ENCODE peak calls at places on chromosomes 7 and 10, in ten cellular contexts. X is transverse colon, E is lower leg skin, J is gastrocnemius medialis, M is spleen, Q is uterus, R is ovary, V is IMR-90, T is HCT116, B is H1. S is an unnamed sample.

GRCh38 chr7:35505031-35505430 is 189.9 kb downstream of the HERPUD2 start:
- DNase-seq in J (no peak), B (no peak), Q (no peak), M (no peak), R (no peak), V (no peak), E (no peak), T (no peak), X (no peak), S (no peak)

GRCh38 chr7:131945948-131946525 is 389.6 kb upstream of the PODXL start:
- DNase-seq in B (no peak), J (no peak), T (no peak), X (peak), R (no peak), M (no peak), Q (no peak), V (no peak), E (peak), S (no peak)

GRCh38 chr7:98399903-98400537 is 870 bp downstream of the BAIAP2L1 start:
- DNase-seq in J (no peak), M (peak), Q (no peak), B (no peak), E (no peak), R (no peak), T (peak), X (no peak), V (peak), S (no peak)

GRCh38 chr7:47380325-47381131 is 201.4 kb downstream of the TNS3 start:
- DNase-seq in Q (no peak), M (no peak), E (peak), X (peak), T (no peak), R (no peak), B (no peak), V (peak), J (no peak), S (no peak)

GRCh38 chr10:28853195-28853594 is 175.9 kb downstream of the BAMBI start:
- DNase-seq in B (no peak), Q (no peak), V (no peak), M (no peak), E (no peak), T (no peak), X (no peak), R (no peak), J (no peak), S (no peak)

GRCh38 chr7:12771378-12771877 is 84.0 kb downstream of the ARL4A start:
- DNase-seq in B (no peak), M (no peak), X (peak), E (no peak), Q (peak), V (peak), T (no peak), R (peak), J (no peak), S (peak)

GRCh38 chr10:89090760-89091455 is 100.3 kb downstream of the FAS start:
- DNase-seq in Q (no peak), X (no peak), E (no peak), B (no peak), J (no peak), V (peak), T (no peak), M (no peak), R (no peak), S (no peak)

GRCh38 chr7:1557771-1558170 is 1.8 kb upstream of the TMEM184A start:
- DNase-seq in E (no peak), T (no peak), M (no peak), B (no peak), R (no peak), X (no peak), V (no peak), J (no peak), Q (no peak), S (no peak)

GRCh38 chr7:39184387-39184786 is 206.7 kb downstream of the POU6F2 start:
- DNase-seq in E (no peak), Q (no peak), R (no peak), M (no peak), B (no peak), X (no peak), T (no peak), J (no peak), V (no peak), S (peak)

GRCh38 chr10:61296161-61296560 is 157.0 kb downstream of the TMEM26 start:
- DNase-seq in R (no peak), M (no peak), E (no peak), V (no peak), J (no peak), T (no peak), B (no peak), Q (no peak), X (no peak), S (no peak)

GRCh38 chr10:59229451-59229850 is 53.0 kb downstream of the PHYHIPL start:
- DNase-seq in E (no peak), Q (no peak), X (no peak), J (no peak), M (no peak), T (no peak), B (no peak), V (no peak), R (no peak), S (no peak)

GRCh38 chr7:2851499-2851898 is 7.4 kb upstream of the GNA12 start:
- DNase-seq in J (no peak), Q (no peak), E (no peak), B (no peak), R (no peak), X (no peak), M (no peak), V (no peak), T (no peak), S (no peak)

GRCh38 chr10:124612611-124613498 is 131.3 kb downstream of the FAM53B start:
- DNase-seq in Q (peak), V (peak), M (no peak), J (no peak), R (peak), T (peak), B (no peak), E (no peak), X (no peak), S (peak)

GRCh38 chr7:23072916-23073315 is 32.7 kb upstream of the KLHL7 start:
- DNase-seq in R (no peak), X (no peak), E (no peak), B (no peak), V (no peak), T (no peak), J (no peak), M (no peak), Q (no peak), S (no peak)

DNA sequence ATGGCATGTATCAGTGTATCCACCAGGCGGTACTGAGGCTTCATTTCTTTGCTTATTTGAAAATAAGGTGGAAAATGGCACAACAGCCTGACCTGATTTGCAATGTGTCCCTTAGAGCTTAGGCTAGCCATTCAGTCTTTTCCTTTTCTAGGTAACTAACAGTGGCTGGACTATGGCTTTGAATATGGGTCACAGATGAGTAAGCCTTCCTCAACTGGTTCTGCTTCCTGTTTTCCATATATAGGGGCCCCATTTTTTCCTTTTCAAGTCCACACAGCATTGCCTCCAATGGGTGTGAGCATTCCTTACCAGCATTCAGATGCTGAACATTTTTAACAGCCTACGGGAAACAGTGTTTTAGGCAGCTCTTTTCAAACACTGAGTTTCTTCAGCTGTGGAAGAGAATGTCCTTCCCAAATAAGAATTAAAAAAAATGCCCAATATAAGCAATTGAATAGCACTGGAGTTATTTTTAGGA is 3.9 kb upstream of the ITGB1 start:
- DNase-seq in T (peak), R (no peak), J (no peak), V (peak), M (no peak), X (no peak), B (no peak), Q (no peak), E (no peak), S (no peak)
- TF ChIP-seq POLR2A in T (no peak), R (no peak), J (no peak), V (peak), M (no peak), X (no peak), B (no peak), Q (no peak), E (no peak), S (no peak)

DNA sequence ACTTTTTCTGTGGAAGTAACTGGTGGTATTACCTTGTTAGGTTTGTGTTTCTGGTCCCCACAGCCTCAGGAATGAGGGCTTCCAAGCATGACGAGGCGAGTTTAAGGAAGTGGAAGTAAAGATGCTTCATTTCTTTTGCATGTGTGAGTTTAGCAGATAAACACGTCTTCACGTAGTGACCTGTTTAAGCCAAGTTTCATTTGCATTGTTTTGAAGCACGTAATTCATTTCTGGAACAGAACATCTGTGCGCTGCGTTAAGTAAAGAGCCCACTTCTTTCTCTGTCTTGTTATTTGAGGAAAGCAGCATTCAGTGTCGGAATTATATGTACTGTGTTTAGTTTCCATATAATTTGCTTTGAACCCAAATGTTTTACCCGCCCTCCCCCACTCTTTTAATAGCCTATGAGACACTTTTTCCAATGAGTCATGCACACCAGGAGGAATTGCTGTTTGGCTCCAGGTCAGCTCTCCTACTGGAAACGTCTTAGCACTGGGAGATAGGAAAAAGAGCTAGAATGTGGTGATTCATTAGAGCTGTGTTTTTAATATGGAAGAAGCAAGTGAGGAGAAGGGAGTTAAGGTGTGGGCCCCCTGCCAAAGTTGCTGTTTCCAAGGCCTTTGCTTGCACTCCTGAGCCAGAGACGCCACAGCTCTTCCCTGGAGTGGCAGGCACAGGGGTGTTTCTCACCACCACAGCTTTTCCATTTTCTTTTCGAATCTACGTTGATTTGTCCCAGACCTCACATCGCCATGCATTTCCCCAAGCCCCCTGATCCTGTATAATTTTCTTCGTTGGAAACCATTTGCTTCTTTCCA is 36.8 kb downstream of the BTBD16 start:
- DNase-seq in X (peak), M (no peak), T (peak), V (peak), J (peak), E (no peak), R (peak), B (no peak), Q (peak), S (peak)
- TF ChIP-seq POLR2A in X (no peak), M (no peak), T (no peak), V (no peak), J (no peak), E (no peak), R (no peak), B (no peak), Q (peak), S (no peak)

DNA sequence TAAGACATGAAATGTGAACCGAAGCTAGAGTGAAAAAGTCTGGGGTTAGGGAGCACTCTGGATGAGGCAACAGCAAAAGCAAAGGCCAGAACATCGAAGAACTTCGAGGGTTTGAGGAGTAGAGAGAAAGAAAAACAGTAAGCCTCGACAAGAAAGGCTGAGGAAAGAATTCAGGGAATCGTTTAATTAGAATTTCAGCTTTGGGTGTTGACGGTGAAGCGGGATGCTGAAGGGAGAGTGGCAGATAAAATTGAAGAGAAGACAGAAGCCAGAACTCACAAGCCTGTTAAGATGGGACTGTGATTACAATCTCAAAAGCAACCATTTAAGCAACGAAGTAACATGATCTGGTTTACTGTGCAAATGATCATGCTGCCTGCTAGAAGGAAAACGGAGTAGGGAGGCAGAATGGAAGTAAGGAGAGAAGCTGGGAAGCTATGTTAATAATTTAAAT is 2.1 kb downstream of the TRDMT1 start:
- DNase-seq in T (no peak), V (peak), Q (no peak), M (no peak), B (no peak), R (no peak), E (no peak), X (no peak), J (no peak), S (no peak)
- TF ChIP-seq POLR2A in T (no peak), V (no peak), Q (no peak), M (no peak), B (no peak), R (no peak), E (no peak), X (no peak), J (no peak), S (no peak)

DNA sequence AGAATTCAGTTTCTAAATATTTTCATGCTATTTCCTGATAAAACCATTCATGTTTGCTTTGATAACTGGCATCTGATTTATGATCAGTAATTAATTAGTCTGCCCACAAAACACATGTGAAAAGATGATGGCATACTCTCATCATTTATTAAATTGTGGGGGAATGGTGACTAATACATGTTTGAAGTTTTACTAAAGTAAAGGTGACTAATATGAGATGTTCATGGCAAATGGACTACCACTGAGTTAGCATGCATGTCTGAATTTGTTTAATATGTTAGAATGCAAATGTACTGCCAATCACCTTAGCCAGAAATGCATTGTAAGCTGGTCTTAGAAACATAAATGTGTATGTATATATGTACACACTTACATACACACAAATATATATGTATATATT is 15.3 kb downstream of the PNLIP start:
- DNase-seq in J (no peak), R (no peak), B (no peak), M (no peak), T (no peak), X (no peak), E (no peak), Q (no peak), V (no peak), S (no peak)
- TF ChIP-seq POLR2A in J (no peak), R (no peak), B (no peak), M (no peak), T (no peak), X (no peak), E (no peak), Q (no peak), V (no peak), S (no peak)

GRCh38 chr7:139426258-139427028 is 57.0 kb downstream of the KLRG2 start:
- DNase-seq in J (peak), Q (no peak), X (no peak), T (no peak), B (no peak), E (no peak), V (no peak), M (no peak), R (no peak), S (no peak)

GRCh38 chr7:139424004-139424403 is 59.5 kb downstream of the KLRG2 start:
- DNase-seq in T (no peak), B (no peak), V (no peak), J (no peak), E (no peak), M (no peak), Q (no peak), X (no peak), R (no peak), S (no peak)

GRCh38 chr7:139427788-139428187 is 55.7 kb downstream of the KLRG2 start:
- DNase-seq in J (no peak), M (no peak), E (no peak), R (no peak), Q (no peak), T (no peak), X (no peak), B (no peak), V (no peak), S (no peak)

GRCh38 chr7:139430443-139430842 is 53.0 kb downstream of the KLRG2 start:
- DNase-seq in Q (no peak), E (no peak), J (no peak), B (no peak), R (no peak), M (no peak), X (no peak), T (no peak), V (no peak), S (no peak)

GRCh38 chr7:139427029-139427420 is 56.4 kb downstream of the KLRG2 start:
- DNase-seq in T (no peak), X (no peak), M (no peak), B (no peak), V (no peak), R (no peak), Q (no peak), E (no peak), J (no peak), S (no peak)
- TF ChIP-seq POLR2A in T (no peak), X (no peak), M (no peak), B (no peak), V (no peak), R (no peak), Q (no peak), E (no peak), J (no peak), S (no peak)

GRCh38 chr7:92589056-92589455 is 1.1 kb downstream of the FAM133B start:
- DNase-seq in Q (no peak), M (no peak), T (no peak), R (no peak), X (no peak), E (no peak), V (no peak), B (no peak), J (no peak), S (no peak)

GRCh38 chr7:92588561-92588960 is 1.6 kb downstream of the FAM133B start:
- DNase-seq in B (no peak), T (no peak), M (no peak), R (no peak), Q (no peak), V (no peak), X (no peak), J (no peak), E (no peak), S (no peak)

GRCh38 chr7:92586403-92586802 is 3.8 kb downstream of the FAM133B start:
- DNase-seq in T (no peak), E (no peak), X (no peak), Q (no peak), M (no peak), J (no peak), V (peak), B (no peak), R (no peak), S (no peak)

GRCh38 chr7:92582948-92583347 is 7.2 kb downstream of the FAM133B start:
- DNase-seq in X (no peak), V (no peak), Q (no peak), E (no peak), R (no peak), B (no peak), J (no peak), T (no peak), M (no peak), S (no peak)

GRCh38 chr7:92584953-92585352 is 5.2 kb downstream of the FAM133B start:
- DNase-seq in M (no peak), E (no peak), X (no peak), T (no peak), R (no peak), J (no peak), Q (no peak), B (no peak), V (no peak), S (no peak)
- TF ChIP-seq POLR2A in M (no peak), E (no peak), X (no peak), T (no peak), R (no peak), J (no peak), Q (no peak), B (no peak), V (no peak), S (no peak)

DNA sequence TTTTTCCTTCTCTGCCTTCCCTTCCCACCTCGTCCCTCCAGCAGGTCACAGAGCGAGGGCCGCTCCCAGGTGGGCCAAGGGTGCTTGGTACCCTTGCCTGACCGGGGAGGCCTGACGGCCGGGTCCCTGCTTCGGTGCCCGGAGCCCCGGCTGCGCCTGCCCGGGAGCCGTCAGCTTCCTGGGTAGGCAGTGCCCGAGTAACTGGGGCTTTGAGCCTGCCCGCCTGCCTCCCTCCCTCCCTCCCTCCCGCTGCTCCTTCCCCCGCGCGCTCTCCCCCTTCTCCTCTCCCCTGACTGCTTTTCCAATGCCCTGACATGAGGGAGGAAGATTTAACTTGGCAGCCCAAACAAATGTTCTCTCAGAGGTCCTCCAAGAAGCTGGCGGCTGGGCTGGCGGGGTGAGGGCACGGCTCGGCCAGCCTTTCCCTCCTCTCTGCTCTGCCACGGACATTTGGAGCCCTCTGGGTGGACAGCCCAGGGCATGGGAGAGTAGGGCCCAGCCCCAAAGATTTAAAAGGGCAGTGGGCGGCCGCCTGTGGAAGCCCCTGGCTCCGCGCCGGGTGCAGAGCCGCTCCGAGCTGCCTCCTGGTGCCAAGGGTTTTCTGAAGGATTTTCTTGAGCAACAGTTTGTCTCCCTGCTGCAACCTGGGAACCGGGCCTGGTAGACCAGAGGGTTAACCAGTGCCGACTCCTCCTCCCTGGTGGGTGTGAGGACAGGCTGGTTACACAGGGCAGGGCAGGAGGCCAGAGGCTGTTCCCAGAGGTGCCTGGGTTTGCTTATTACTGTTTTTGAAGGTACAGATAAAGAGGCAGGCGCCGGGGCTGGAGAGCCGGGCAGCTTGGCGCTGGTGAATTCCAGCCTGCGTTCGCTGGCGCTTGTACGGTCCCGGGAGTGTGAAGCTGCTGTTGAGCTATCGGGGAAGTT is 2.1 kb downstream of the ZMIZ1 start:
- DNase-seq in B (no peak), J (peak), Q (peak), X (peak), R (peak), E (peak), V (peak), M (peak), T (no peak), S (peak)
- TF ChIP-seq POLR2A in B (no peak), J (peak), Q (peak), X (peak), R (peak), E (peak), V (peak), M (no peak), T (no peak), S (peak)

GRCh38 chr7:104625956-104626355 is 297.6 kb downstream of the LHFPL3 start:
- DNase-seq in M (no peak), Q (no peak), T (no peak), J (no peak), V (no peak), B (no peak), E (no peak), X (no peak), R (no peak), S (no peak)
- TF ChIP-seq POLR2A in M (no peak), Q (no peak), T (no peak), J (no peak), V (no peak), B (no peak), E (no peak), X (no peak), R (no peak), S (no peak)